ENCODE peak calls at places on chromosomes 3 and 15, in five cellular contexts. F is activated CD8-positive, alpha-beta memory T cell treated with anti-CD3 and anti-CD28 coated beads, Interleukin-2, amount 50 U/mL, for 48 hours; S is sigmoid colon; L is heart right ventricle; W is mesothelial cell of epicardium. Z is an unnamed sample.

GRCh38 chr3:42061711-42062408 is 29.3 kb upstream of the TRAK1 start:
- DNase-seq in F (no peak), S (peak), L (peak), W (no peak), Z (no peak)

GRCh38 chr3:102904629-102905028 is 469.8 kb downstream of the ZPLD1 start:
- DNase-seq in F (no peak), S (peak), L (no peak), W (no peak), Z (peak)

GRCh38 chr3:134308350-134308891 is 57.8 kb upstream of the RYK start:
- DNase-seq in F (peak), S (peak), L (peak), W (peak), Z (peak)

GRCh38 chr3:120451670-120452220 is 953 bp upstream of the FSTL1 start:
- DNase-seq in F (no peak), S (no peak), L (no peak), W (no peak), Z (no peak)

GRCh38 chr3:182597621-182598041 is 195.7 kb upstream of the ATP11B start:
- DNase-seq in F (no peak), S (no peak), L (no peak), W (no peak), Z (no peak)

GRCh38 chr3:50237133-50237651 is 1.2 kb downstream of the GNAI2 start:
- DNase-seq in F (peak), S (no peak), L (peak), W (no peak), Z (no peak)

GRCh38 chr3:69628956-69629355 is 110.3 kb upstream of the MITF start:
- DNase-seq in F (no peak), S (no peak), L (no peak), W (no peak), Z (no peak)

GRCh38 chr3:184757010-184757651 is 45.3 kb upstream of the MAGEF1 start:
- DNase-seq in F (no peak), S (peak), L (peak), W (no peak), Z (peak)

GRCh38 chr15:70121656-70122297 is 24.1 kb upstream of the TLE3 start:
- DNase-seq in F (no peak), S (peak), L (peak), W (no peak), Z (peak)

GRCh38 chr3:25515131-25515530 is 87.1 kb downstream of the RARB start:
- DNase-seq in F (no peak), S (no peak), L (no peak), W (no peak), Z (no peak)

GRCh38 chr15:70339551-70340517 is 242.1 kb upstream of the TLE3 start:
- DNase-seq in F (peak), S (no peak), L (no peak), W (no peak), Z (peak)

GRCh38 chr3:139718415-139718814 is 40.6 kb upstream of the NMNAT3 start:
- DNase-seq in F (no peak), S (no peak), L (peak), W (no peak), Z (no peak)

GRCh38 chr15:70669966-70670658 is 93.2 kb downstream of the UACA start:
- DNase-seq in F (no peak), S (no peak), L (peak), W (no peak), Z (no peak)

GRCh38 chr3:39099242-39099641 is 8.2 kb downstream of the GORASP1 start:
- DNase-seq in F (peak), S (no peak), L (no peak), W (no peak), Z (no peak)

GRCh38 chr15:65085990-65086679 is 9.6 kb downstream of the KBTBD13 start:
- DNase-seq in F (no peak), S (peak), L (no peak), W (no peak), Z (no peak)

GRCh38 chr3:133943639-133944131 is 48.0 kb upstream of the RAB6B start:
- DNase-seq in F (peak), S (peak), L (no peak), W (no peak), Z (no peak)

GRCh38 chr3:105956311-105956710 is 87.5 kb upstream of the CBLB start:
- DNase-seq in F (no peak), S (no peak), L (no peak), W (no peak), Z (no peak)

GRCh38 chr15:83210619-83211018 is 3.0 kb upstream of the HDGFL3 start:
- DNase-seq in F (no peak), S (no peak), L (no peak), W (peak), Z (no peak)

GRCh38 chr3:143526016-143526540 is 322.2 kb downstream of the SLC9A9 start:
- DNase-seq in F (no peak), S (no peak), L (no peak), W (no peak), Z (no peak)

GRCh38 chr3:172051310-172051956 is 12.1 kb downstream of the FNDC3B start:
- DNase-seq in F (no peak), S (no peak), L (no peak), W (no peak), Z (no peak)

GRCh38 chr3:149384911-149385321 is 7.5 kb upstream of the TM4SF1 start:
- DNase-seq in F (no peak), S (no peak), L (no peak), W (no peak), Z (no peak)

GRCh38 chr3:176513604-176514003 is 683.7 kb downstream of the TBL1XR1 start:
- DNase-seq in F (no peak), S (no peak), L (no peak), W (no peak), Z (no peak)

GRCh38 chr15:77387355-77388105 is 32.4 kb downstream of the PEAK1 start:
- DNase-seq in F (no peak), S (no peak), L (no peak), W (no peak), Z (no peak)

GRCh38 chr3:152709659-152710058 is 125.3 kb upstream of the P2RY1 start:
- DNase-seq in F (no peak), S (no peak), L (no peak), W (no peak), Z (no peak)

GRCh38 chr15:29272219-29272618 is 2.6 kb upstream of the NSMCE3 start:
- DNase-seq in F (no peak), S (no peak), L (no peak), W (no peak), Z (no peak)

GRCh38 chr3:110267304-110267703 is 804.3 kb upstream of the NECTIN3 start:
- DNase-seq in F (no peak), S (no peak), L (no peak), W (no peak), Z (no peak)

GRCh38 chr3:122230174-122230573 is 46.7 kb downstream of the CASR start:
- DNase-seq in F (no peak), S (no peak), L (no peak), W (no peak), Z (no peak)

GRCh38 chr3:53753518-53754183 is 92.6 kb downstream of the CHDH start:
- DNase-seq in F (no peak), S (no peak), L (no peak), W (no peak), Z (no peak)

Z was measured in sciatic nerve.